ENCODE peak calls at places on chromosomes 1 and 21, in eight cellular contexts. One of them, this sample, is unnamed.

GRCh38 chr1:171984262-171984661 is 143.0 kb downstream of the DNM3 start:
- DNase-seq in stimulated activated CD4-positive, alpha-beta T cell treated with anti-CD3 and anti-CD28 coated beads, Interleukin-15, amount 100 ng/mL, for 1 hour: no peak
- DNase-seq in B cell: no peak
- DNase-seq in T47D: no peak
- DNase-seq in mesenteric fat pad: no peak
- DNase-seq in NCI-H82: no peak
- DNase-seq in posterior cingulate gyrus: peak
- DNase-seq in AG04449: no peak
- DNase-seq in this sample: no peak

GRCh38 chr1:22166439-22166838 is 23.5 kb upstream of the WNT4 start:
- DNase-seq in T47D: no peak
- DNase-seq in stimulated activated CD4-positive, alpha-beta T cell treated with anti-CD3 and anti-CD28 coated beads, Interleukin-15, amount 100 ng/mL, for 1 hour: no peak
- DNase-seq in NCI-H82: no peak
- DNase-seq in mesenteric fat pad: no peak
- DNase-seq in AG04449: no peak
- DNase-seq in B cell: no peak
- DNase-seq in posterior cingulate gyrus: no peak
- DNase-seq in this sample: no peak

GRCh38 chr1:85330206-85330605 is 53.8 kb upstream of the BCL10 start:
- DNase-seq in T47D: no peak
- DNase-seq in posterior cingulate gyrus: no peak
- DNase-seq in mesenteric fat pad: no peak
- DNase-seq in NCI-H82: no peak
- DNase-seq in AG04449: peak
- DNase-seq in B cell: no peak
- DNase-seq in stimulated activated CD4-positive, alpha-beta T cell treated with anti-CD3 and anti-CD28 coated beads, Interleukin-15, amount 100 ng/mL, for 1 hour: no peak
- DNase-seq in this sample: no peak

GRCh38 chr1:221381858-221382623 is 359.8 kb downstream of the DUSP10 start:
- DNase-seq in stimulated activated CD4-positive, alpha-beta T cell treated with anti-CD3 and anti-CD28 coated beads, Interleukin-15, amount 100 ng/mL, for 1 hour: no peak
- DNase-seq in AG04449: peak
- DNase-seq in mesenteric fat pad: no peak
- DNase-seq in NCI-H82: no peak
- DNase-seq in T47D: no peak
- DNase-seq in posterior cingulate gyrus: no peak
- DNase-seq in B cell: no peak
- DNase-seq in this sample: no peak

GRCh38 chr1:221712776-221713431 is 29.0 kb downstream of the DUSP10 start:
- DNase-seq in B cell: peak
- DNase-seq in posterior cingulate gyrus: peak
- DNase-seq in AG04449: no peak
- DNase-seq in stimulated activated CD4-positive, alpha-beta T cell treated with anti-CD3 and anti-CD28 coated beads, Interleukin-15, amount 100 ng/mL, for 1 hour: peak
- DNase-seq in T47D: no peak
- DNase-seq in mesenteric fat pad: no peak
- DNase-seq in NCI-H82: no peak
- DNase-seq in this sample: peak

GRCh38 chr1:85465791-85466134 is 804 bp upstream of the DDAH1 start:
- DNase-seq in B cell: no peak
- DNase-seq in stimulated activated CD4-positive, alpha-beta T cell treated with anti-CD3 and anti-CD28 coated beads, Interleukin-15, amount 100 ng/mL, for 1 hour: no peak
- DNase-seq in T47D: no peak
- DNase-seq in NCI-H82: no peak
- DNase-seq in AG04449: no peak
- DNase-seq in mesenteric fat pad: no peak
- DNase-seq in posterior cingulate gyrus: no peak
- DNase-seq in this sample: no peak

GRCh38 chr1:174812026-174812425 is 187.7 kb upstream of the CACYBP start:
- DNase-seq in AG04449: no peak
- DNase-seq in NCI-H82: peak
- DNase-seq in T47D: no peak
- DNase-seq in posterior cingulate gyrus: no peak
- DNase-seq in stimulated activated CD4-positive, alpha-beta T cell treated with anti-CD3 and anti-CD28 coated beads, Interleukin-15, amount 100 ng/mL, for 1 hour: no peak
- DNase-seq in mesenteric fat pad: no peak
- DNase-seq in B cell: no peak
- DNase-seq in this sample: no peak

GRCh38 chr1:221766210-221766609 is 24.3 kb upstream of the DUSP10 start:
- DNase-seq in T47D: no peak
- DNase-seq in AG04449: peak
- DNase-seq in stimulated activated CD4-positive, alpha-beta T cell treated with anti-CD3 and anti-CD28 coated beads, Interleukin-15, amount 100 ng/mL, for 1 hour: no peak
- DNase-seq in posterior cingulate gyrus: no peak
- DNase-seq in NCI-H82: no peak
- DNase-seq in mesenteric fat pad: no peak
- DNase-seq in B cell: no peak
- DNase-seq in this sample: no peak

GRCh38 chr1:14345925-14346550 is 252.4 kb upstream of the KAZN start:
- DNase-seq in AG04449: no peak
- DNase-seq in posterior cingulate gyrus: no peak
- DNase-seq in B cell: no peak
- DNase-seq in NCI-H82: no peak
- DNase-seq in stimulated activated CD4-positive, alpha-beta T cell treated with anti-CD3 and anti-CD28 coated beads, Interleukin-15, amount 100 ng/mL, for 1 hour: no peak
- DNase-seq in T47D: no peak
- DNase-seq in mesenteric fat pad: no peak
- DNase-seq in this sample: no peak

GRCh38 chr1:74733616-74734484 is 898 bp downstream of the TYW3 start:
- DNase-seq in stimulated activated CD4-positive, alpha-beta T cell treated with anti-CD3 and anti-CD28 coated beads, Interleukin-15, amount 100 ng/mL, for 1 hour: no peak
- DNase-seq in posterior cingulate gyrus: no peak
- DNase-seq in B cell: peak
- DNase-seq in AG04449: no peak
- DNase-seq in mesenteric fat pad: no peak
- DNase-seq in NCI-H82: peak
- DNase-seq in T47D: peak
- DNase-seq in this sample: peak

GRCh38 chr1:82538876-82539275 is 738.1 kb downstream of the ADGRL2 start:
- DNase-seq in mesenteric fat pad: no peak
- DNase-seq in B cell: no peak
- DNase-seq in AG04449: peak
- DNase-seq in stimulated activated CD4-positive, alpha-beta T cell treated with anti-CD3 and anti-CD28 coated beads, Interleukin-15, amount 100 ng/mL, for 1 hour: no peak
- DNase-seq in T47D: no peak
- DNase-seq in NCI-H82: no peak
- DNase-seq in posterior cingulate gyrus: no peak
- DNase-seq in this sample: no peak

GRCh38 chr1:226762988-226763740 is 24.1 kb upstream of the ITPKB start:
- DNase-seq in AG04449: no peak
- DNase-seq in NCI-H82: no peak
- DNase-seq in T47D: no peak
- DNase-seq in mesenteric fat pad: no peak
- DNase-seq in posterior cingulate gyrus: no peak
- DNase-seq in stimulated activated CD4-positive, alpha-beta T cell treated with anti-CD3 and anti-CD28 coated beads, Interleukin-15, amount 100 ng/mL, for 1 hour: no peak
- DNase-seq in B cell: no peak
- DNase-seq in this sample: no peak

GRCh38 chr1:41164727-41165126 is 77.4 kb downstream of the SCMH1 start:
- DNase-seq in mesenteric fat pad: no peak
- DNase-seq in NCI-H82: no peak
- DNase-seq in AG04449: no peak
- DNase-seq in stimulated activated CD4-positive, alpha-beta T cell treated with anti-CD3 and anti-CD28 coated beads, Interleukin-15, amount 100 ng/mL, for 1 hour: no peak
- DNase-seq in B cell: no peak
- DNase-seq in T47D: no peak
- DNase-seq in posterior cingulate gyrus: no peak
- DNase-seq in this sample: no peak

GRCh38 chr1:1939296-1940122 is 20.4 kb upstream of the TMEM52 start:
- DNase-seq in mesenteric fat pad: no peak
- DNase-seq in AG04449: no peak
- DNase-seq in stimulated activated CD4-positive, alpha-beta T cell treated with anti-CD3 and anti-CD28 coated beads, Interleukin-15, amount 100 ng/mL, for 1 hour: no peak
- DNase-seq in NCI-H82: no peak
- DNase-seq in B cell: no peak
- DNase-seq in T47D: no peak
- DNase-seq in posterior cingulate gyrus: peak
- DNase-seq in this sample: no peak

GRCh38 chr1:208216062-208216461 is 28.1 kb downstream of the PLXNA2 start:
- DNase-seq in NCI-H82: no peak
- DNase-seq in mesenteric fat pad: no peak
- DNase-seq in AG04449: peak
- DNase-seq in B cell: no peak
- DNase-seq in stimulated activated CD4-positive, alpha-beta T cell treated with anti-CD3 and anti-CD28 coated beads, Interleukin-15, amount 100 ng/mL, for 1 hour: no peak
- DNase-seq in T47D: no peak
- DNase-seq in posterior cingulate gyrus: no peak
- DNase-seq in this sample: no peak

GRCh38 chr1:235021321-235021720 is 107.3 kb downstream of the TOMM20 start:
- DNase-seq in AG04449: no peak
- DNase-seq in mesenteric fat pad: peak
- DNase-seq in B cell: no peak
- DNase-seq in posterior cingulate gyrus: no peak
- DNase-seq in stimulated activated CD4-positive, alpha-beta T cell treated with anti-CD3 and anti-CD28 coated beads, Interleukin-15, amount 100 ng/mL, for 1 hour: no peak
- DNase-seq in NCI-H82: no peak
- DNase-seq in T47D: no peak
- DNase-seq in this sample: no peak

GRCh38 chr21:29018540-29018939 is 609 bp downstream of the RWDD2B start:
- DNase-seq in mesenteric fat pad: no peak
- DNase-seq in NCI-H82: peak
- DNase-seq in B cell: no peak
- DNase-seq in stimulated activated CD4-positive, alpha-beta T cell treated with anti-CD3 and anti-CD28 coated beads, Interleukin-15, amount 100 ng/mL, for 1 hour: no peak
- DNase-seq in AG04449: no peak
- DNase-seq in T47D: no peak
- DNase-seq in posterior cingulate gyrus: no peak
- DNase-seq in this sample: no peak

GRCh38 chr21:46157987-46158451 is 2.6 kb upstream of the FTCD start:
- DNase-seq in mesenteric fat pad: peak
- DNase-seq in B cell: no peak
- DNase-seq in NCI-H82: no peak
- DNase-seq in posterior cingulate gyrus: peak
- DNase-seq in AG04449: no peak
- DNase-seq in T47D: no peak
- DNase-seq in stimulated activated CD4-positive, alpha-beta T cell treated with anti-CD3 and anti-CD28 coated beads, Interleukin-15, amount 100 ng/mL, for 1 hour: no peak
- DNase-seq in this sample: no peak

GRCh38 chr1:48693674-48694347 is 82.9 kb downstream of the BEND5 start:
- DNase-seq in posterior cingulate gyrus: no peak
- DNase-seq in T47D: no peak
- DNase-seq in AG04449: no peak
- DNase-seq in NCI-H82: no peak
- DNase-seq in B cell: no peak
- DNase-seq in mesenteric fat pad: peak
- DNase-seq in stimulated activated CD4-positive, alpha-beta T cell treated with anti-CD3 and anti-CD28 coated beads, Interleukin-15, amount 100 ng/mL, for 1 hour: no peak
- DNase-seq in this sample: no peak

GRCh38 chr1:42943166-42943565 is 15.5 kb downstream of the SLC2A1 start:
- DNase-seq in B cell: no peak
- DNase-seq in mesenteric fat pad: no peak
- DNase-seq in posterior cingulate gyrus: no peak
- DNase-seq in NCI-H82: no peak
- DNase-seq in stimulated activated CD4-positive, alpha-beta T cell treated with anti-CD3 and anti-CD28 coated beads, Interleukin-15, amount 100 ng/mL, for 1 hour: no peak
- DNase-seq in AG04449: no peak
- DNase-seq in T47D: no peak
- DNase-seq in this sample: no peak

GRCh38 chr1:165129568-165130164 is 226.8 kb downstream of the LMX1A start:
- DNase-seq in mesenteric fat pad: no peak
- DNase-seq in B cell: no peak
- DNase-seq in posterior cingulate gyrus: peak
- DNase-seq in T47D: peak
- DNase-seq in AG04449: no peak
- DNase-seq in stimulated activated CD4-positive, alpha-beta T cell treated with anti-CD3 and anti-CD28 coated beads, Interleukin-15, amount 100 ng/mL, for 1 hour: no peak
- DNase-seq in NCI-H82: peak
- DNase-seq in this sample: peak

GRCh38 chr21:34132905-34133304 is 59.5 kb downstream of the MRPS6 start:
- DNase-seq in T47D: no peak
- DNase-seq in NCI-H82: no peak
- DNase-seq in stimulated activated CD4-positive, alpha-beta T cell treated with anti-CD3 and anti-CD28 coated beads, Interleukin-15, amount 100 ng/mL, for 1 hour: no peak
- DNase-seq in mesenteric fat pad: no peak
- DNase-seq in AG04449: no peak
- DNase-seq in posterior cingulate gyrus: no peak
- DNase-seq in B cell: no peak
- DNase-seq in this sample: no peak

GRCh38 chr1:25895365-25895990 is 10.7 kb downstream of the STMN1 start:
- DNase-seq in NCI-H82: peak
- DNase-seq in posterior cingulate gyrus: peak
- DNase-seq in AG04449: peak
- DNase-seq in B cell: peak
- DNase-seq in T47D: peak
- DNase-seq in mesenteric fat pad: peak
- DNase-seq in stimulated activated CD4-positive, alpha-beta T cell treated with anti-CD3 and anti-CD28 coated beads, Interleukin-15, amount 100 ng/mL, for 1 hour: peak
- DNase-seq in this sample: peak

GRCh38 chr1:78713249-78713648 is 63.6 kb downstream of the IFI44 start:
- DNase-seq in B cell: no peak
- DNase-seq in AG04449: no peak
- DNase-seq in posterior cingulate gyrus: no peak
- DNase-seq in NCI-H82: no peak
- DNase-seq in T47D: no peak
- DNase-seq in mesenteric fat pad: no peak
- DNase-seq in stimulated activated CD4-positive, alpha-beta T cell treated with anti-CD3 and anti-CD28 coated beads, Interleukin-15, amount 100 ng/mL, for 1 hour: no peak
- DNase-seq in this sample: no peak

GRCh38 chr1:7576946-7577657 is 194.0 kb upstream of the VAMP3 start:
- DNase-seq in NCI-H82: peak
- DNase-seq in T47D: no peak
- DNase-seq in stimulated activated CD4-positive, alpha-beta T cell treated with anti-CD3 and anti-CD28 coated beads, Interleukin-15, amount 100 ng/mL, for 1 hour: no peak
- DNase-seq in mesenteric fat pad: no peak
- DNase-seq in AG04449: no peak
- DNase-seq in posterior cingulate gyrus: peak
- DNase-seq in B cell: no peak
- DNase-seq in this sample: no peak

GRCh38 chr1:3899776-3900149 is 309 bp downstream of the C1orf174 start:
- DNase-seq in posterior cingulate gyrus: no peak
- DNase-seq in stimulated activated CD4-positive, alpha-beta T cell treated with anti-CD3 and anti-CD28 coated beads, Interleukin-15, amount 100 ng/mL, for 1 hour: no peak
- DNase-seq in B cell: no peak
- DNase-seq in T47D: no peak
- DNase-seq in mesenteric fat pad: no peak
- DNase-seq in AG04449: no peak
- DNase-seq in NCI-H82: no peak
- DNase-seq in this sample: peak

GRCh38 chr1:210438928-210439841 is 110.5 kb downstream of the HHAT start:
- DNase-seq in mesenteric fat pad: no peak
- DNase-seq in posterior cingulate gyrus: no peak
- DNase-seq in B cell: no peak
- DNase-seq in stimulated activated CD4-positive, alpha-beta T cell treated with anti-CD3 and anti-CD28 coated beads, Interleukin-15, amount 100 ng/mL, for 1 hour: no peak
- DNase-seq in NCI-H82: no peak
- DNase-seq in T47D: no peak
- DNase-seq in AG04449: peak
- DNase-seq in this sample: no peak

GRCh38 chr1:103371234-103371633 is 154.3 kb upstream of the RNPC3 start:
- DNase-seq in AG04449: peak
- DNase-seq in mesenteric fat pad: no peak
- DNase-seq in B cell: no peak
- DNase-seq in posterior cingulate gyrus: no peak
- DNase-seq in stimulated activated CD4-positive, alpha-beta T cell treated with anti-CD3 and anti-CD28 coated beads, Interleukin-15, amount 100 ng/mL, for 1 hour: no peak
- DNase-seq in T47D: no peak
- DNase-seq in NCI-H82: no peak
- DNase-seq in this sample: no peak

GRCh38 chr21:26795866-26796329 is 49.3 kb downstream of the ADAMTS1 start:
- DNase-seq in mesenteric fat pad: no peak
- DNase-seq in stimulated activated CD4-positive, alpha-beta T cell treated with anti-CD3 and anti-CD28 coated beads, Interleukin-15, amount 100 ng/mL, for 1 hour: no peak
- DNase-seq in NCI-H82: no peak
- DNase-seq in posterior cingulate gyrus: peak
- DNase-seq in B cell: no peak
- DNase-seq in T47D: no peak
- DNase-seq in AG04449: peak
- DNase-seq in this sample: no peak

GRCh38 chr1:205456868-205457724 is 1.3 kb upstream of the BLACAT1 start:
- DNase-seq in B cell: peak
- DNase-seq in stimulated activated CD4-positive, alpha-beta T cell treated with anti-CD3 and anti-CD28 coated beads, Interleukin-15, amount 100 ng/mL, for 1 hour: no peak
- DNase-seq in T47D: peak
- DNase-seq in posterior cingulate gyrus: peak
- DNase-seq in AG04449: no peak
- DNase-seq in NCI-H82: peak
- DNase-seq in mesenteric fat pad: no peak
- DNase-seq in this sample: no peak

GRCh38 chr1:206941766-206942418 is 4.4 kb downstream of the PIGR start:
- DNase-seq in posterior cingulate gyrus: no peak
- DNase-seq in mesenteric fat pad: no peak
- DNase-seq in AG04449: no peak
- DNase-seq in B cell: no peak
- DNase-seq in NCI-H82: no peak
- DNase-seq in T47D: no peak
- DNase-seq in stimulated activated CD4-positive, alpha-beta T cell treated with anti-CD3 and anti-CD28 coated beads, Interleukin-15, amount 100 ng/mL, for 1 hour: no peak
- DNase-seq in this sample: no peak

GRCh38 chr1:10765734-10766478 is 30.5 kb downstream of the CASZ1 start:
- DNase-seq in posterior cingulate gyrus: no peak
- DNase-seq in NCI-H82: no peak
- DNase-seq in B cell: no peak
- DNase-seq in mesenteric fat pad: no peak
- DNase-seq in AG04449: no peak
- DNase-seq in stimulated activated CD4-positive, alpha-beta T cell treated with anti-CD3 and anti-CD28 coated beads, Interleukin-15, amount 100 ng/mL, for 1 hour: no peak
- DNase-seq in T47D: no peak
- DNase-seq in this sample: no peak

GRCh38 chr1:235054961-235055360 is 73.7 kb downstream of the TOMM20 start:
- DNase-seq in AG04449: no peak
- DNase-seq in posterior cingulate gyrus: no peak
- DNase-seq in NCI-H82: no peak
- DNase-seq in B cell: no peak
- DNase-seq in T47D: no peak
- DNase-seq in stimulated activated CD4-positive, alpha-beta T cell treated with anti-CD3 and anti-CD28 coated beads, Interleukin-15, amount 100 ng/mL, for 1 hour: no peak
- DNase-seq in mesenteric fat pad: no peak
- DNase-seq in this sample: no peak

GRCh38 chr1:97632075-97632474 is 288.8 kb downstream of the DPYD start:
- DNase-seq in stimulated activated CD4-positive, alpha-beta T cell treated with anti-CD3 and anti-CD28 coated beads, Interleukin-15, amount 100 ng/mL, for 1 hour: no peak
- DNase-seq in posterior cingulate gyrus: no peak
- DNase-seq in mesenteric fat pad: no peak
- DNase-seq in NCI-H82: peak
- DNase-seq in B cell: no peak
- DNase-seq in T47D: no peak
- DNase-seq in AG04449: no peak
- DNase-seq in this sample: no peak

This sample was measured in GM10248.